ENCODE peak calls at places on chromosomes 16 and 17, in four cellular contexts. F is mesenchymal stem cell, B is endothelial cell of umbilical vein, X is OCI-LY7. S is an unnamed sample.

GRCh38 chr17:70905796-70906195 is 736.5 kb downstream of the KCNJ2 start:
- DNase-seq in B (no peak), X (no peak), F (peak), S (no peak)

GRCh38 chr17:43398724-43399595 is at the start of gene ARL4D:
- DNase-seq in B (peak), X (peak), F (peak), S (peak)

GRCh38 chr17:50534222-50534978 is 1.9 kb downstream of the EPN3 start:
- DNase-seq in X (no peak), B (no peak), F (peak), S (peak)

GRCh38 chr16:1492082-1492922 is 858 bp upstream of the TELO2 start:
- DNase-seq in F (no peak), B (no peak), X (no peak), S (no peak)

GRCh38 chr17:74201250-74201649 is 2.2 kb upstream of the RPL38 start:
- DNase-seq in X (no peak), F (peak), B (no peak), S (no peak)

GRCh38 chr16:72149676-72150464 is 22.1 kb downstream of the PMFBP1 start:
- DNase-seq in B (no peak), F (no peak), X (no peak), S (peak)

GRCh38 chr17:78535285-78536197 is 41.7 kb downstream of the DNAH17 start:
- DNase-seq in F (no peak), X (no peak), B (no peak), S (no peak)

GRCh38 chr17:51107666-51108227 is 12.9 kb downstream of the SPAG9 start:
- DNase-seq in X (no peak), F (no peak), B (no peak), S (no peak)

GRCh38 chr17:9287301-9287700 is 266.0 kb downstream of the NTN1 start:
- DNase-seq in F (no peak), B (no peak), X (no peak), S (no peak)

GRCh38 chr16:14486520-14487303 is 143.3 kb downstream of the PARN start:
- DNase-seq in X (no peak), F (peak), B (peak), S (peak)

GRCh38 chr17:28612531-28612930 is 1.5 kb downstream of the RSKR start:
- DNase-seq in F (no peak), B (no peak), X (peak), S (no peak)

GRCh38 chr16:55476625-55477533 is 2.1 kb upstream of the MMP2 start:
- DNase-seq in X (no peak), B (no peak), F (no peak), S (no peak)
- H2AFZ ChIP-seq in X (no peak), B (no peak), F (no peak), S (no peak)

DNA sequence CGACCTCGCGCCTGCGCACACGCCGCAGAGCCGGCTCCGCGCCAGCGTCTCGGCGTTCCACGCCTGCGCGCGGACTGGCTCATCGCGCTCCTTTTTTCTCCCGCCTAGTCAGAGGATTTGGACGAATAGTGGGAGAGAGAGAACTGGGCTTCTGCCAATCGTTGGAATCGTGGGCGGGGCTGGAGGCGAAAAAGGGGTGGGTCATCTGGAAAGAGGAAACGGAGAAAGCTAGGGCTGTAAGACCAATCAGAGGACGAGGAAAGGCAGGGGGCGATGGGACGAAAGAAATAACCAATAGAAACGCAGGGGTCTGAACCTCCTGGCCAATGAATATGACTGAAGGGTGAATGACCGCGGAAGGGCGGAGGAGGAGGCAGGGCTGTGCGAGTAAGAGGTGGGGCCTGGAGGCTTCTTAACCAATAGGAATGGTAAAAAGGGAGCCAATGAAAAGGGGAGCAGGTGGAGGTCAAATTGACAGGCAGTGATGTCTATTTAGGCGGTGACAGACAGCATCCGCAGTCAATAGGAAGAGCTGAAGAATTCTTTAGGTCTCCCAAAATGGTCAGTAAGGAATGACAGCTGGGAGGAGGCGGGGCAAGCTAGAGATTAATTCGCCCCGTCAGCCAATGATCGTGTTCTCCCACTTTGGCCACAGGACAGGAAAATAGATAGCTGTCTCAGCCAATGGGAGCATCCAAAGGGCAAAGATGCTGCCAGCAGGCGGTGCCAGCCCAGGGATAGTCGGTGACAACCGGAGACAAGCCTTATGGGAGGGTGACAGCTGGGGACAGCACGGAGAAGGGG is at the start of gene TBC1D10B:
- DNase-seq in B (peak), F (peak), X (peak), S (peak)
- H2AFZ ChIP-seq in B (peak), F (peak), X (no peak), S (no peak)

DNA sequence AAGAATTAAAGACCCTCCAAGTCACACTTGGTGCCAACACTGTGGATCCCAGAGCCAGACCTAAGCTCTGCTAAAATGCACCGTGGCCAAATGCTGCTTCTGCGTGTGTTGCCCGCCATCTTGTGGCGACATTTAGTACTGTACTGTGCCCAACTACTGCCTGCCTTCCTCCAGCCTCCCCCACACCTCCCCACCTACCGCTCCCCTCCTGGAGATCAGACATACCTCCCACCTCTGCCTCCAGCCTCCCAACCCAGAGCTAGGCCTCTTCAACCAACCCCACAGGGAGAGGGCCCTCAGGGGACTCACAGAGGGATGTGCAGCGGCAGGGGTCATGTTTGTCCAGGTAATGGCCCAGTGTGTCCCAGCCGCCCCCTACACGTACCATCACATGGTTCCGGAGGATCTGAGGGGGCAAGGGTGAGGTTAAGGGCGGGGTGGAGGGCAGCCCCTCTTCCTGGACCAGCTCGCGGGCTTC is 5.5 kb downstream of the GAS2L2 start:
- DNase-seq in B (peak), F (peak), X (peak), S (peak)
- H2AFZ ChIP-seq in B (no peak), F (no peak), X (no peak), S (no peak)

GRCh38 chr17:144936-145670 is 7.7 kb downstream of the SCGB1C2 start:
- DNase-seq in B (no peak), X (no peak), F (no peak), S (no peak)

GRCh38 chr17:142102-142661 is 4.8 kb downstream of the SCGB1C2 start:
- DNase-seq in B (peak), F (peak), X (peak), S (no peak)

GRCh38 chr17:145671-146541 is 8.5 kb downstream of the SCGB1C2 start:
- DNase-seq in B (no peak), X (no peak), F (no peak), S (no peak)

GRCh38 chr17:142876-143784 is 5.8 kb downstream of the SCGB1C2 start:
- DNase-seq in X (no peak), B (no peak), F (no peak), S (no peak)

DNA sequence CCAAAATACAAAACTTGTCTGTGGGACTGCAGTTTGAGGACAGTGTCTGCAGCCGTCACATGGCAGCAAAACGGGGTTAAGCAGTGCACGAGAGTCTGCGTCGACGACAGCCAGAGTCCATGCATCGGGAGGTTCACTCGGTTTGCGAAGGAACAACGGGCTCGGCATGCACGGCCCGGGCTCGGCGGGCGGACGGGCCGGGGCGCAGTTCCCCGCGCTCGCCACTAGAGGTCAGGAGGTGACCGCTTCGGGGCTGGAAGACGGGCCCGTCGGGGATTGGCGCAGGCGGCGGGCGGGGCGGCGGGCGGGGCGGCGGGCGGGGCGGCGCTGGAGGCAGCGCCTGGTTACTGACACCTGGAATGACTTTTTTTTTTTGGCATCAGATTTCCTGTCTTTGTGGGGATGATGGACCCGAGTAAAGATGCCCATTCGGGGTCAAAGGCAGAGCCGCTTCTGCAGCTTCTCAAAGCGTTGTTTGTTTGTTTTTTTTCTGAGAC is 6.5 kb downstream of the SCGB1C2 start:
- DNase-seq in F (peak), X (peak), B (peak), S (peak)
- H2AFZ ChIP-seq in F (no peak), X (no peak), B (peak), S (no peak)

DNA sequence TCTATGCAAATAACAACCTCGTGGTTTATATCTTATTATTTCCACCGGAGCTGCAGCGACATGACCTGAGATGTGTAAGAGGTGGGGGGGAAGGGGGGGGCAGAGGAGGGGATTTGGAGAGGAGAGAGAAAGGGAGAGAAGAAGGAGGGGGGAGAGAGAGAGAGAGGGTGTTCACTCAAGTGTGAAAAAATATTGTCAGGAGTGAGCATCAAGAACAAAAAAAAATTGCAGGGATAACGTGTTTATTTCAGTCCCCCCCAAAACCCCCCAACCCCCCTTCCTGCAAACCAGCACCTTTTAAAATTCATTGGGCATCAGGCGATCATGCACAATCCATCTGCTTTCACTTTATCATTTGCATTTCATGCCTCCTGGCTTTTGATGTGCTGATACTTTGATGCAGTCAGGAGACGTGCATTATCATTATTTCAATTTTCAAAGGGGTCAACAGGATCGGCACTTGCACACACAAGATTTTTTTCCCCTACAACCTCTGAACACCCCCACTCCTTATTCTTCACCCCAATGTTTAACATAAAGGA is 197.9 kb downstream of the AATF start:
- DNase-seq in B (no peak), F (no peak), X (peak), S (no peak)
- H2AFZ ChIP-seq in B (no peak), F (no peak), X (peak), S (no peak)

DNA sequence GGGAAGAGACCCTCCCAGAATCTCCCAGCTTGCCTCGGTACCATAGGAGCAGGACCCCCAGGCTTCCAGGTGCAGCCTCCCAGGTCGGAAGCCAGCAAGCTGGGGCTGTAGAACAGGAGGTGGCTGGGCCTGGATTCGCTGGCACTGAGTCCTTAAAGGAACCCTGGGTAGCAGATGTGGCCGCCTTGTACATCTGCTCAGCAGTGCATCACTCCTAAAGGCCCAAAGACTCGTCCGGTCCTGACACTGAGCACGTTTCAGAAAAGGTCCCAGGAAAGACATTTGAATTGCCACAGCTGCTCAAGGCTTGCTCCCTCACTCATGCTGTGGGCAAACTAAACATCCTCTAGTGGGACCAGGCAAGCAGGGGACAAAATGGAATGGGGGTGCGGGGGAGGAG is 172.8 kb downstream of the RAB11FIP4 start:
- DNase-seq in F (no peak), X (no peak), B (no peak), S (no peak)
- H2AFZ ChIP-seq in F (no peak), X (no peak), B (no peak), S (no peak)

GRCh38 chr16:46882940-46883307 is 1.2 kb upstream of the GPT2 start:
- DNase-seq in X (no peak), B (no peak), F (no peak), S (no peak)
- H2AFZ ChIP-seq in X (peak), B (no peak), F (no peak), S (no peak)